ENCODE peak calls at places on chromosomes 12 and 14, in nine cellular contexts. One of them, this sample, is unnamed.

GRCh38 chr14:97120204-97121120 is 323.3 kb downstream of the VRK1 start:
- DNase-seq in IMR-90: no peak
- DNase-seq in HepG2: no peak
- DNase-seq in fibroblast of lung: no peak
- DNase-seq in H9: no peak
- DNase-seq in endothelial cell of umbilical vein: no peak
- DNase-seq in mesendoderm: peak; percentile 3
- DNase-seq in GM12878: peak; percentile 13
- DNase-seq in colonic mucosa: no peak
- DNase-seq in this sample: no peak

GRCh38 chr14:43595373-43595772 is 911.7 kb downstream of the FSCB start:
- DNase-seq in colonic mucosa: no peak
- DNase-seq in endothelial cell of umbilical vein: no peak
- DNase-seq in fibroblast of lung: no peak
- DNase-seq in GM12878: no peak
- DNase-seq in HepG2: no peak
- DNase-seq in H9: no peak
- DNase-seq in IMR-90: no peak
- DNase-seq in mesendoderm: no peak
- DNase-seq in this sample: no peak

GRCh38 chr14:70641548-70642312 is at the start of gene TTC9:
- DNase-seq in H9: peak; percentile 47
- DNase-seq in GM12878: no peak
- DNase-seq in fibroblast of lung: no peak
- DNase-seq in HepG2: no peak
- DNase-seq in IMR-90: no peak
- DNase-seq in endothelial cell of umbilical vein: no peak
- DNase-seq in colonic mucosa: peak; percentile 35
- DNase-seq in mesendoderm: no peak
- DNase-seq in this sample: peak; percentile 52

GRCh38 chr12:24562761-24563392 is 386.0 kb downstream of the BCAT1 start:
- DNase-seq in HepG2: no peak
- DNase-seq in mesendoderm: peak; percentile 74
- DNase-seq in colonic mucosa: no peak
- DNase-seq in endothelial cell of umbilical vein: peak; percentile 64
- DNase-seq in IMR-90: peak; percentile 54
- DNase-seq in H9: peak; percentile 66
- DNase-seq in fibroblast of lung: peak; percentile 67
- DNase-seq in GM12878: no peak
- DNase-seq in this sample: peak; percentile 50

GRCh38 chr14:37047226-37047625 is 125.2 kb downstream of the SLC25A21 start:
- DNase-seq in endothelial cell of umbilical vein: peak; percentile 91
- DNase-seq in fibroblast of lung: no peak
- DNase-seq in colonic mucosa: no peak
- DNase-seq in IMR-90: no peak
- DNase-seq in H9: no peak
- DNase-seq in HepG2: no peak
- DNase-seq in mesendoderm: no peak
- DNase-seq in GM12878: no peak
- DNase-seq in this sample: peak; percentile 43

GRCh38 chr12:93819048-93819491 is 141.9 kb downstream of the CRADD start:
- DNase-seq in GM12878: no peak
- DNase-seq in mesendoderm: no peak
- DNase-seq in fibroblast of lung: peak; percentile 97
- DNase-seq in endothelial cell of umbilical vein: no peak
- DNase-seq in IMR-90: peak; percentile 88
- DNase-seq in colonic mucosa: peak; percentile 34
- DNase-seq in HepG2: no peak
- DNase-seq in H9: no peak
- DNase-seq in this sample: peak; percentile 23

GRCh38 chr14:29851397-29851796 is 76.2 kb downstream of the PRKD1 start:
- DNase-seq in H9: no peak
- DNase-seq in colonic mucosa: no peak
- DNase-seq in HepG2: no peak
- DNase-seq in GM12878: no peak
- DNase-seq in fibroblast of lung: no peak
- DNase-seq in endothelial cell of umbilical vein: no peak
- DNase-seq in mesendoderm: no peak
- DNase-seq in IMR-90: no peak
- DNase-seq in this sample: no peak

GRCh38 chr14:96587823-96588385 is 85.7 kb downstream of the PAPOLA start:
- DNase-seq in HepG2: no peak
- DNase-seq in H9: peak; percentile 15
- DNase-seq in colonic mucosa: no peak
- DNase-seq in fibroblast of lung: no peak
- DNase-seq in GM12878: no peak
- DNase-seq in mesendoderm: no peak
- DNase-seq in endothelial cell of umbilical vein: no peak
- DNase-seq in IMR-90: no peak
- DNase-seq in this sample: no peak

GRCh38 chr12:94047781-94048567 is 100.4 kb upstream of the PLXNC1 start:
- DNase-seq in HepG2: no peak
- DNase-seq in fibroblast of lung: no peak
- DNase-seq in IMR-90: no peak
- DNase-seq in colonic mucosa: no peak
- DNase-seq in GM12878: peak; percentile 21
- DNase-seq in endothelial cell of umbilical vein: no peak
- DNase-seq in mesendoderm: no peak
- DNase-seq in H9: no peak
- DNase-seq in this sample: no peak

GRCh38 chr12:94277426-94278000 is 129.1 kb downstream of the PLXNC1 start:
- DNase-seq in IMR-90: peak; percentile 26
- DNase-seq in fibroblast of lung: peak; percentile 73
- DNase-seq in GM12878: no peak
- DNase-seq in HepG2: peak; percentile 46
- DNase-seq in H9: no peak
- DNase-seq in colonic mucosa: no peak
- DNase-seq in mesendoderm: no peak
- DNase-seq in endothelial cell of umbilical vein: no peak
- DNase-seq in this sample: no peak

GRCh38 chr12:132631357-132632065 is 12.9 kb downstream of the P2RX2 start:
- DNase-seq in mesendoderm: no peak
- DNase-seq in HepG2: no peak
- DNase-seq in IMR-90: no peak
- DNase-seq in H9: no peak
- DNase-seq in fibroblast of lung: no peak
- DNase-seq in endothelial cell of umbilical vein: no peak
- DNase-seq in colonic mucosa: no peak
- DNase-seq in GM12878: no peak
- DNase-seq in this sample: no peak

GRCh38 chr12:120242275-120242799 is 23.2 kb downstream of the PXN start:
- DNase-seq in colonic mucosa: no peak
- DNase-seq in fibroblast of lung: no peak
- DNase-seq in IMR-90: no peak
- DNase-seq in H9: no peak
- DNase-seq in endothelial cell of umbilical vein: peak; percentile 96
- DNase-seq in HepG2: no peak
- DNase-seq in GM12878: no peak
- DNase-seq in mesendoderm: no peak
- DNase-seq in this sample: no peak

GRCh38 chr12:122099280-122099749 is 20.8 kb downstream of the MLXIP start:
- DNase-seq in fibroblast of lung: no peak
- DNase-seq in GM12878: no peak
- DNase-seq in IMR-90: no peak
- DNase-seq in endothelial cell of umbilical vein: no peak
- DNase-seq in colonic mucosa: no peak
- DNase-seq in mesendoderm: no peak
- DNase-seq in HepG2: no peak
- DNase-seq in H9: no peak
- DNase-seq in this sample: no peak

GRCh38 chr12:41932470-41932991 is 212.1 kb downstream of the GXYLT1 start:
- DNase-seq in IMR-90: no peak
- DNase-seq in mesendoderm: peak; percentile 83
- DNase-seq in colonic mucosa: peak; percentile 36
- DNase-seq in endothelial cell of umbilical vein: peak; percentile 90
- DNase-seq in fibroblast of lung: peak; percentile 40
- DNase-seq in GM12878: no peak
- DNase-seq in H9: peak; percentile 77
- DNase-seq in HepG2: no peak
- DNase-seq in this sample: no peak

GRCh38 chr12:14322403-14322802 is 43.1 kb upstream of the ATF7IP start:
- DNase-seq in endothelial cell of umbilical vein: no peak
- DNase-seq in IMR-90: peak; percentile 70
- DNase-seq in GM12878: no peak
- DNase-seq in fibroblast of lung: no peak
- DNase-seq in HepG2: no peak
- DNase-seq in H9: no peak
- DNase-seq in mesendoderm: no peak
- DNase-seq in colonic mucosa: no peak
- DNase-seq in this sample: peak; percentile 34

GRCh38 chr12:26938660-26939185 is 453 bp downstream of the FGFR1OP2 start:
- DNase-seq in H9: no peak
- DNase-seq in endothelial cell of umbilical vein: no peak
- DNase-seq in IMR-90: no peak
- DNase-seq in HepG2: peak; percentile 35
- DNase-seq in mesendoderm: peak; percentile 55
- DNase-seq in colonic mucosa: peak; percentile 45
- DNase-seq in fibroblast of lung: no peak
- DNase-seq in GM12878: no peak
- DNase-seq in this sample: peak; percentile 70

GRCh38 chr12:26937863-26938659 is at the start of the genes FGFR1OP2 and INTS13:
- DNase-seq in endothelial cell of umbilical vein: peak; percentile 98
- DNase-seq in IMR-90: peak; percentile 99
- DNase-seq in GM12878: peak; percentile 95
- DNase-seq in HepG2: peak; percentile 98
- DNase-seq in H9: peak; percentile 99
- DNase-seq in colonic mucosa: peak; percentile 99
- DNase-seq in mesendoderm: peak; percentile 99
- DNase-seq in fibroblast of lung: peak; percentile 99
- DNase-seq in this sample: peak; percentile 100

GRCh38 chr12:26939953-26940352 is 1.7 kb downstream of the FGFR1OP2 start:
- DNase-seq in IMR-90: no peak
- DNase-seq in HepG2: no peak
- DNase-seq in mesendoderm: no peak
- DNase-seq in endothelial cell of umbilical vein: no peak
- DNase-seq in H9: no peak
- DNase-seq in colonic mucosa: no peak
- DNase-seq in GM12878: no peak
- DNase-seq in fibroblast of lung: no peak
- DNase-seq in this sample: peak; percentile 10

GRCh38 chr12:26940820-26941219 is 2.5 kb downstream of the FGFR1OP2 start:
- DNase-seq in colonic mucosa: no peak
- DNase-seq in H9: no peak
- DNase-seq in GM12878: no peak
- DNase-seq in fibroblast of lung: peak; percentile 8
- DNase-seq in mesendoderm: no peak
- DNase-seq in HepG2: no peak
- DNase-seq in IMR-90: peak; percentile 15
- DNase-seq in endothelial cell of umbilical vein: no peak
- DNase-seq in this sample: peak; percentile 36

DNA sequence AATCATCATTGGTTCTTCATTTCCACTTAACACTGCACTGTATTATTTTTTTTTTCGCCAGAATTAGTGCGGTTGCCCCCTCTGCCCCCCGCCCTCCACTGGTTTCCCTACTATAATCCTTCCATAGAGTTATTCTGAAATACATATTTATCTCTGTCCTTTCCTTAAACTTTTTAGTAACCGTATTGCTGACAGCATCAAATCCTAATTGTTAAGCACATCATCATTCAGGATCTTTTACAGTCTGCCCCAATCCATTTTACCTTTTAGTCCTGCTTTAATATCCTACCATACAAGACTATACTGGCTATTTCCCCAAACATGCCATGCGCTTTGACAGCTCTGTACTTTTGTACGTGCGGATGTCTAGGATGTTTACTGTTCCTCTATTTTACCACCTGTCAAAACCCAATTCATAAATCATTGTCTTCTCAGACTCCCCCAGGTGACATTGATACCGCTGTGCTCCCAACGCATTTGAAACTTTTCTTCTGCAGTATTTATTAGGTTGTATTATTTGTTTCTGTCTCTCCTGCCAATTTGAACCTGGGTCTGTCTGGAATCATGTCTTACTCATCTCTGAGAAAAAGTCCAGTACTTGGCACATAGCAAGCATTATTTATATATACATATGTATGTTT is 1.0 kb downstream of the FGFR1OP2 start:
- DNase-seq in mesendoderm: no peak
- DNase-seq in H9: no peak
- DNase-seq in HepG2: no peak
- DNase-seq in endothelial cell of umbilical vein: peak; percentile 40
- DNase-seq in IMR-90: peak; percentile 31
- DNase-seq in fibroblast of lung: peak; percentile 11
- DNase-seq in colonic mucosa: no peak
- DNase-seq in GM12878: peak; percentile 34
- DNase-seq in this sample: peak; percentile 38
- H3K4me1 ChIP-seq in mesendoderm: no peaks in the 10 kb centered on the region
- H3K4me1 ChIP-seq in H9: peaks cover 3% of the 10 kb centered on the region
- H3K4me1 ChIP-seq in HepG2: peaks cover 43% of the 10 kb centered on the region
- H3K4me1 ChIP-seq in endothelial cell of umbilical vein: peaks cover 49% of the 10 kb centered on the region
- H3K4me1 ChIP-seq in IMR-90: peaks cover 2% of the 10 kb centered on the region
- H3K4me1 ChIP-seq in fibroblast of lung: no peaks in the 10 kb centered on the region
- H3K4me1 ChIP-seq in colonic mucosa: no peaks in the 10 kb centered on the region
- H3K4me1 ChIP-seq in GM12878: peaks cover 8% of the 10 kb centered on the region
- H3K4me1 ChIP-seq in this sample: peaks cover 62% of the 10 kb centered on the region

GRCh38 chr14:77337880-77338279 is 17.0 kb downstream of the GSTZ1 start:
- DNase-seq in endothelial cell of umbilical vein: no peak
- DNase-seq in mesendoderm: no peak
- DNase-seq in colonic mucosa: no peak
- DNase-seq in HepG2: no peak
- DNase-seq in fibroblast of lung: no peak
- DNase-seq in H9: no peak
- DNase-seq in GM12878: no peak
- DNase-seq in IMR-90: no peak
- DNase-seq in this sample: no peak
- H3K9ac ChIP-seq in endothelial cell of umbilical vein: no peak overlapping the region
- H3K9ac ChIP-seq in mesendoderm: no peak overlapping the region
- H3K9ac ChIP-seq in colonic mucosa: no peak overlapping the region
- H3K9ac ChIP-seq in HepG2: no peak overlapping the region
- H3K9ac ChIP-seq in fibroblast of lung: no peak overlapping the region
- H3K9ac ChIP-seq in H9: no peak overlapping the region
- H3K9ac ChIP-seq in GM12878: no peak overlapping the region
- H3K9ac ChIP-seq in IMR-90: no peak overlapping the region
- H3K9ac ChIP-seq in this sample: no peak overlapping the region

DNA sequence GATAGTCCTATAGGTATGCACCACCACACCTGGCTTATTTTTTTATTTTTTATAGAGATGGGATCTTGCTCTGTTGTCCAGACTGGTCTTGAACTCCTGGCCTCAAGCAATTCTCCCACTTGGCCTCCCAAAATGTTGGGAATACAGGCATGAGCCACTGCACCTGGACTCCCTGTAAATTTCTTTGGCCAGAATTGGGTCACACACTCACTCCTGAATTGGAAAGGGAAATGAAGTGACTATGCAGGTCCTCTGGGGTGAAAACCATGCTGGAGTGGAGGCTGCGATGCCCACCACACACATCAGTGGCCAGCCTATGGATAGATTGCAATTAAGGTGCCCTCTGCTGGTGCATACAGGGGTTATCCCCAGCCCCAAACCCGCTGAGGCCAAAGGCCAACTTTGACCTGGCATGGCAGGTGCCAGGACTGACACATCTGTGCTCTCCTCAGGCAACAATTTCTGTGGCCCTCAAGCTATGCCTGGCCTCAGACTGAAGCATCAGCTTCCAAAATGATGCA is 125.6 kb downstream of the SLC38A6 start:
- DNase-seq in fibroblast of lung: no peak
- DNase-seq in mesendoderm: peak; percentile 41
- DNase-seq in HepG2: no peak
- DNase-seq in H9: peak; percentile 50
- DNase-seq in GM12878: no peak
- DNase-seq in endothelial cell of umbilical vein: no peak
- DNase-seq in colonic mucosa: no peak
- DNase-seq in IMR-90: no peak
- DNase-seq in this sample: no peak
- H3K4me1 ChIP-seq in fibroblast of lung: peaks cover 40% of the 10 kb centered on the region
- H3K4me1 ChIP-seq in mesendoderm: peaks cover 17% of the 10 kb centered on the region
- H3K4me1 ChIP-seq in HepG2: peaks cover 53% of the 10 kb centered on the region
- H3K4me1 ChIP-seq in H9: peaks cover 28% of the 10 kb centered on the region
- H3K4me1 ChIP-seq in GM12878: peaks cover 26% of the 10 kb centered on the region
- H3K4me1 ChIP-seq in endothelial cell of umbilical vein: peaks cover 42% of the 10 kb centered on the region
- H3K4me1 ChIP-seq in colonic mucosa: no peaks in the 10 kb centered on the region
- H3K4me1 ChIP-seq in IMR-90: peaks cover 43% of the 10 kb centered on the region
- H3K4me1 ChIP-seq in this sample: peaks cover 65% of the 10 kb centered on the region

GRCh38 chr12:15910468-15910863 is 666 bp upstream of the DERA start:
- DNase-seq in HepG2: no peak
- DNase-seq in colonic mucosa: no peak
- DNase-seq in fibroblast of lung: no peak
- DNase-seq in GM12878: no peak
- DNase-seq in IMR-90: no peak
- DNase-seq in mesendoderm: no peak
- DNase-seq in endothelial cell of umbilical vein: peak; percentile 21
- DNase-seq in H9: no peak
- DNase-seq in this sample: no peak
- H3K9ac ChIP-seq in HepG2: no peak overlapping the region
- H3K9ac ChIP-seq in colonic mucosa: peak overlapping the region; percentile 84
- H3K9ac ChIP-seq in fibroblast of lung: no peak overlapping the region
- H3K9ac ChIP-seq in GM12878: no peak overlapping the region
- H3K9ac ChIP-seq in IMR-90: peak overlapping the region; percentile 54
- H3K9ac ChIP-seq in mesendoderm: peak overlapping the region; percentile 50
- H3K9ac ChIP-seq in endothelial cell of umbilical vein: peak overlapping the region; percentile 99
- H3K9ac ChIP-seq in H9: no peak overlapping the region
- H3K9ac ChIP-seq in this sample: peak overlapping the region; percentile 93

This sample was measured in adipocyte.